ENCODE peak calls at places on chromosomes 13 and 19, in five cellular contexts. L is heart left ventricle; H is B cell; A is Ammon's horn; O is naive thymus-derived CD8-positive, alpha-beta T cell. Z is an unnamed sample.

GRCh38 chr13:87234981-87235380 is 436.2 kb upstream of the SLITRK5 start:
- DNase-seq in L (no peak), H (no peak), A (no peak), O (no peak), Z (no peak)

GRCh38 chr13:23985846-23986245 is 88.5 kb upstream of the C1QTNF9B start:
- DNase-seq in L (no peak), H (no peak), A (no peak), O (no peak), Z (no peak)

GRCh38 chr19:17834350-17835181 is 13.2 kb downstream of the JAK3 start:
- DNase-seq in L (no peak), H (no peak), A (no peak), O (no peak), Z (no peak)

GRCh38 chr19:6443986-6444385 is 10.4 kb upstream of the SLC25A41 start:
- DNase-seq in L (no peak), H (no peak), A (no peak), O (no peak), Z (no peak)

GRCh38 chr19:15536350-15536749 is 28.0 kb downstream of the CYP4F22 start:
- DNase-seq in L (no peak), H (no peak), A (no peak), O (no peak), Z (no peak)

GRCh38 chr13:113776231-113777125 is 17.5 kb downstream of the TMEM255B start:
- DNase-seq in L (no peak), H (no peak), A (no peak), O (no peak), Z (no peak)

GRCh38 chr19:38759590-38760003 is 13.7 kb downstream of the LGALS7 start:
- DNase-seq in L (no peak), H (no peak), A (no peak), O (no peak), Z (no peak)

GRCh38 chr13:43728411-43728810 is 58.4 kb downstream of the ENOX1 start:
- DNase-seq in L (no peak), H (no peak), A (no peak), O (no peak), Z (no peak)

GRCh38 chr19:30784850-30785459 is 412.8 kb downstream of the ZNF536 start:
- DNase-seq in L (peak), H (no peak), A (peak), O (peak), Z (no peak)